ENCODE peak calls at places on chromosomes 2 and 18, in four cellular contexts. I, S, T and N are unnamed samples.

GRCh38 chr2:236352761-236353593 is 88.8 kb upstream of the ASB18 start:
- DNase-seq in I (no peak), T (no peak), S (peak), N (no peak)

GRCh38 chr2:43848174-43848573 is 9.4 kb downstream of the ABCG8 start:
- DNase-seq in S (peak), I (no peak), T (no peak), N (no peak)

GRCh38 chr2:113818382-113818951 is 62.0 kb upstream of the SLC35F5 start:
- DNase-seq in I (peak), S (peak), T (no peak), N (peak)

GRCh38 chr18:36850527-36851201 is 21.7 kb downstream of the KIAA1328 start:
- DNase-seq in I (no peak), T (no peak), S (peak), N (no peak)

GRCh38 chr18:74745658-74746403 is 148.2 kb downstream of the ZNF407 start:
- DNase-seq in I (no peak), T (no peak), S (peak), N (no peak)

GRCh38 chr18:13500891-13501887 is 225.2 kb downstream of the FAM210A start:
- DNase-seq in S (no peak), I (peak), T (no peak), N (no peak)

GRCh38 chr2:69213832-69214231 is 173.2 kb downstream of the GFPT1 start:
- DNase-seq in T (no peak), I (no peak), S (no peak), N (no peak)

GRCh38 chr2:136012315-136012714 is 26.9 kb upstream of the DARS1 start:
- DNase-seq in S (no peak), I (no peak), T (no peak), N (no peak)

GRCh38 chr2:187546762-187547333 is 7.4 kb downstream of the TFPI start:
- DNase-seq in S (no peak), T (no peak), I (no peak), N (no peak)

GRCh38 chr2:96265840-96266569 is at the start of the genes CIAO1 and TMEM127:
- DNase-seq in S (peak), T (peak), I (peak), N (peak)
- TF ChIP-seq CTCF in S (peak), T (no peak), I (peak), N (no peak)

GRCh38 chr18:62643181-62643580 is 72.2 kb upstream of the PHLPP1 start:
- DNase-seq in S (no peak), I (no peak), T (no peak), N (no peak)
- TF ChIP-seq CTCF in S (no peak), I (no peak), T (no peak), N (no peak)

DNA sequence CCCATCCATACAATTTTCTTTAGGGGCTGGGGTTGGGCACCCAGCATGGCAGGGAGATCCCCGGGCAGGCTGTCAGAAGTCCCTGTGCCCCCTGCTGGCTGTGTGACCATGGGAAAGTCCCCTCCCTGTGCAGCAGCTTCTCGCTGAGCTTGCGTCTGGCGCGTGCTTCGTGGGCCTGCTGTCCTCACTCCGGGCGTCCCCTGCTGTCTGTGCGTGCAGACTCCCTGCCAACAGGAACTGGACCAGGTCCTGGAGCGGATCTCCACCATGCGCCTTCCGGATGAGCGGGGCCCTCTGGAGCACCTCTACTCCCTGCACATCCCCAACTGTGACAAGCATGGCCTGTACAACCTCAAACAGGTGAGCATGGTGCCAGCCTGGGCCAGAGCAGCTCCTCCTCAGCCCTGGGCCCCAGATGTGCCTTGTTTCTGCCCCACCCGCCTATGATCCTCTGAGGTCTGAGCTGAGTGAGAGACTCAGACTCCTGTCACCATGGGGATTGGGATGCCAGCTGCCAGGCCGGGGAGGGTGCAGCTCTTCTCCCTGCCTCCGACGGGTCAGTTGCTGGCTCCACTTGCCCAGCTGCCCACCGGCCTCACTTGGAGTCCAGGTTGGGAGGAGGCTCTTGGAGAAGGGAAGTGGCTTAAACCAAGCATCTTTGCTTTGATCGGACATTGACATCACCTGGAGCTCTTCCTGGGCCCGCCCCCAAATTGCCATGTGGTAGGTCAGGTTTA is 28.6 kb downstream of the IGFBP2 start:
- DNase-seq in I (no peak), S (peak), T (no peak), N (no peak)
- TF ChIP-seq CTCF in I (no peak), S (peak), T (no peak), N (no peak)

DNA sequence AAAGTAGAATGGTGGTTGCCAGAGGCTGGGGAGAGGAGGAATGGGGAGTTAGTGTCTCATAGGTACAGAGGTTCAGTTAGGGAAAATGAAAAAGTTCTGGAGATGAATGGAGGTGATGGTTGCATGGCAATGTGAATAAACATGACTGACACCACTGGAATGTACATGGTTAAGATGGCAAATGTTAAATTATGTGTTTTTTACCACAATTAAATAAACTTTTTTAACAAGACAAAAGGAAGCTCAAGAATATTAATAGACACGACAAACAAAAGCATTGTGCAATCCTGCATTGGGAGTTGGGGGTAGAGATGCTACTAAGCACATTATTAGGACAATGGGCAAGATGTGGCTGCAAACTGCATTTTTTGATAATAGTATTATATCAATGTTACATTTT is 147.7 kb downstream of the TWIST2 start:
- DNase-seq in T (no peak), S (no peak), I (no peak), N (no peak)
- TF ChIP-seq CTCF in T (no peak), S (no peak), I (no peak), N (no peak)

DNA sequence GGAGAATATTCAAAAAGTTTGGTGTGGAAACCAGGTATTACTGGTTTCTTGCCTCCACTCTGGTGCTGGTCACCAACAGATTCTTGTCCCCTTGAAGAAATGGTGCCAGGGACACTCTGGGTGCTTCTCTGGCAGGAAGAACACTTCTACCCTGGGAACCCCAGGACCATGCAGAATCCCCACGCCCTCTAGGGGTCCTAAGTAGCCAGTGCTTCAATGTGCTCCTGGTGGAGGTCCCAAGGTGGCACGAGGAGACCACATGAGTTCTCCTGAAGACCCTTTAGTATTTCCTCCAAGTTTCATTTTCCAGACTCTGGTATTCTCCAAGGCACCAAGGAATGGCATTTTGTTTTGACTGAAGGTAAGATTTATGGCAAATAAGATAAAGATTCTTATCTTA is 380.6 kb downstream of the TSN start:
- DNase-seq in T (no peak), S (peak), I (no peak), N (no peak)
- TF ChIP-seq CTCF in T (peak), S (peak), I (no peak), N (peak)

GRCh38 chr18:47036298-47036874 is 965 bp upstream of the ELOA2 start:
- DNase-seq in T (no peak), I (no peak), S (peak), N (peak)
- TF ChIP-seq CTCF in T (peak), I (peak), S (peak), N (peak)

GRCh38 chr2:86193901-86194567 is 1.2 kb downstream of the IMMT start:
- DNase-seq in T (no peak), I (no peak), S (no peak), N (no peak)
- TF ChIP-seq CTCF in T (no peak), I (no peak), S (peak), N (no peak)

GRCh38 chr2:224072541-224073188 is 33.6 kb upstream of the SERPINE2 start:
- DNase-seq in I (peak), S (no peak), T (no peak), N (no peak)
- TF ChIP-seq CTCF in I (peak), S (no peak), T (no peak), N (no peak)

DNA sequence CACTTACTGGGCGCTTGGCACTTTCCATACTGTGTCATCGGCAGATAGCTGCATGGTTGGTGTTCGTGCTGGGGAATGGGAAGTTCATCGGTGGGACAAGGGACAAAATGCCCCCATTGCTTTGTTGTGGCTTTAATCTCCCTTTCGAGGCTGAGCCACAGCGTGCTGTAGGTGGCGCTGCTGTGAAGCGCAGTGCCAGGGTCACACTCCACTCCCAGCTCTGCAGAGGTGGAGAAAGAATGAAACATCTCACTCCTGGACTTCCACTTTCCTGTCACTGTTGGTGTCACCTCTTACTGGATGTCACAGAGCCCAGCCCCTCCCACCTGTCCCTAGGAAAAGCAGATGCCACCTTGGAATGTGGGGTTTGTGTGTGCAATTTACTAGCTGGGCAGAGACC is 8.7 kb downstream of the TYMS start:
- DNase-seq in S (peak), T (no peak), I (no peak), N (no peak)
- TF ChIP-seq CTCF in S (peak), T (no peak), I (no peak), N (no peak)